ENCODE peak calls at places on chromosomes 1 and 21, in six cellular contexts. Q is A549, O is endothelial cell of umbilical vein, F is GM12878, V is HepG2, N is K562. I is an unnamed sample.

GRCh38 chr1:237012789-237013383 is 8.6 kb upstream of the MT1HL1 start:
- DNase-seq in Q (peak; percentile 59), O (no peak), F (no peak), V (peak; percentile 4), N (peak; percentile 86), I (no peak)

GRCh38 chr1:19448491-19449439 is 36.6 kb downstream of the CAPZB start:
- DNase-seq in Q (peak; percentile 41), O (peak; percentile 66), F (no peak), V (no peak), N (no peak), I (no peak)

GRCh38 chr1:156319664-156320063 is 18.4 kb downstream of the CCT3 start:
- DNase-seq in Q (peak; percentile 35), O (peak; percentile 60), F (no peak), V (peak; percentile 25), N (no peak), I (peak; percentile 40)

GRCh38 chr21:42467613-42467983 is 28.4 kb downstream of the RSPH1 start:
- DNase-seq in Q (no peak), O (no peak), F (no peak), V (no peak), N (no peak), I (no peak)

GRCh38 chr1:45050931-45051748 is 39.1 kb downstream of the UROD start:
- DNase-seq in Q (no peak), O (no peak), F (no peak), V (no peak), N (no peak), I (no peak)

GRCh38 chr1:161834967-161835366 is 68.8 kb downstream of the ATF6 start:
- DNase-seq in Q (no peak), O (no peak), F (no peak), V (no peak), N (no peak), I (no peak)

GRCh38 chr21:28132713-28133112 is 860.0 kb downstream of the LTN1 start:
- DNase-seq in Q (no peak), O (no peak), F (no peak), V (no peak), N (no peak), I (no peak)

GRCh38 chr1:111515291-111516007 is 12.0 kb upstream of the ADORA3 start:
- DNase-seq in Q (no peak), O (peak; percentile 65), F (no peak), V (no peak), N (no peak), I (peak; percentile 67)

GRCh38 chr21:36250423-36251075 is 69.4 kb upstream of the MORC3 start:
- DNase-seq in Q (no peak), O (no peak), F (no peak), V (no peak), N (no peak), I (no peak)

GRCh38 chr1:3702990-3703728 is 49.1 kb upstream of the CCDC27 start:
- DNase-seq in Q (no peak), O (no peak), F (no peak), V (no peak), N (no peak), I (no peak)

GRCh38 chr1:16140068-16140596 is 15.7 kb downstream of the EPHA2 start:
- DNase-seq in Q (no peak), O (no peak), F (no peak), V (no peak), N (no peak), I (no peak)

GRCh38 chr1:240474133-240474614 is 137.8 kb downstream of the GREM2 start:
- DNase-seq in Q (no peak), O (no peak), F (no peak), V (no peak), N (peak; percentile 12), I (peak; percentile 34)

GRCh38 chr21:42835211-42835610 is 44.1 kb downstream of the WDR4 start:
- DNase-seq in Q (no peak), O (no peak), F (no peak), V (no peak), N (no peak), I (no peak)

GRCh38 chr1:46643368-46643775 is 24.8 kb downstream of the ATPAF1 start:
- DNase-seq in Q (no peak), O (peak; percentile 54), F (no peak), V (peak; percentile 58), N (no peak), I (no peak)

GRCh38 chr21:38527737-38528136 is 29.5 kb upstream of the ERG start:
- DNase-seq in Q (no peak), O (no peak), F (no peak), V (no peak), N (no peak), I (no peak)

GRCh38 chr1:244792188-244792850 is 43.1 kb upstream of the COX20 start:
- DNase-seq in Q (no peak), O (no peak), F (no peak), V (no peak), N (no peak), I (no peak)

GRCh38 chr1:51329443-51330325 is 678 bp downstream of the TTC39A start:
- DNase-seq in Q (no peak), O (no peak), F (no peak), V (no peak), N (no peak), I (no peak)

GRCh38 chr1:109113787-109114568 is at the start of gene ELAPOR1:
- DNase-seq in Q (no peak), O (no peak), F (no peak), V (no peak), N (no peak), I (no peak)

GRCh38 chr1:184036517-184036949 is 995 bp downstream of the COLGALT2 start:
- DNase-seq in Q (no peak), O (peak; percentile 24), F (no peak), V (peak; percentile 42), N (peak; percentile 69), I (peak; percentile 7)

GRCh38 chr1:83905315-83905907 is 93.5 kb downstream of the TTLL7 start:
- DNase-seq in Q (no peak), O (peak; percentile 39), F (no peak), V (no peak), N (peak; percentile 43), I (peak; percentile 21)

GRCh38 chr1:247293047-247293446 is 37.2 kb downstream of the VN1R5 start:
- DNase-seq in Q (no peak), O (no peak), F (no peak), V (no peak), N (no peak), I (no peak)

GRCh38 chr1:155192346-155193274 is 15.1 kb downstream of the THBS3 start:
- DNase-seq in Q (no peak), O (no peak), F (no peak), V (no peak), N (peak; percentile 84), I (peak; percentile 50)

GRCh38 chr1:56070601-56071000 is 508.8 kb downstream of the PLPP3 start:
- DNase-seq in Q (no peak), O (no peak), F (no peak), V (no peak), N (no peak), I (no peak)

GRCh38 chr21:33380483-33380998 is 22.7 kb upstream of the IFNGR2 start:
- DNase-seq in Q (peak; percentile 55), O (peak; percentile 93), F (peak; percentile 95), V (peak; percentile 75), N (peak; percentile 86), I (peak; percentile 98)

GRCh38 chr1:232833966-232834535 is 28.8 kb downstream of the MAP10 start:
- DNase-seq in Q (no peak), O (no peak), F (no peak), V (no peak), N (no peak), I (no peak)
- H3K4me3 ChIP-seq in Q (no peak overlapping the region), O (no peak overlapping the region), F (no peak overlapping the region), V (no peak overlapping the region), N (no peak overlapping the region), I (no peak overlapping the region)

GRCh38 chr1:227059076-227059475 is 119.0 kb downstream of the COQ8A start:
- DNase-seq in Q (no peak), O (no peak), F (no peak), V (no peak), N (no peak), I (no peak)

GRCh38 chr1:227065311-227065710 is 125.2 kb downstream of the COQ8A start:
- DNase-seq in Q (no peak), O (no peak), F (no peak), V (no peak), N (no peak), I (no peak)

GRCh38 chr1:227066999-227067398 is 126.9 kb downstream of the COQ8A start:
- DNase-seq in Q (no peak), O (no peak), F (no peak), V (no peak), N (no peak), I (no peak)

GRCh38 chr1:227058321-227058751 is 118.2 kb downstream of the COQ8A start:
- DNase-seq in Q (no peak), O (no peak), F (no peak), V (no peak), N (no peak), I (no peak)

GRCh38 chr1:227062306-227062705 is 122.2 kb downstream of the COQ8A start:
- DNase-seq in Q (no peak), O (peak; percentile 63), F (no peak), V (no peak), N (no peak), I (no peak)
- TF ChIP-seq POLR2A in Q (no peak), O (no peak), F (no peak), V (no peak), N (no peak), I (no peak)

DNA sequence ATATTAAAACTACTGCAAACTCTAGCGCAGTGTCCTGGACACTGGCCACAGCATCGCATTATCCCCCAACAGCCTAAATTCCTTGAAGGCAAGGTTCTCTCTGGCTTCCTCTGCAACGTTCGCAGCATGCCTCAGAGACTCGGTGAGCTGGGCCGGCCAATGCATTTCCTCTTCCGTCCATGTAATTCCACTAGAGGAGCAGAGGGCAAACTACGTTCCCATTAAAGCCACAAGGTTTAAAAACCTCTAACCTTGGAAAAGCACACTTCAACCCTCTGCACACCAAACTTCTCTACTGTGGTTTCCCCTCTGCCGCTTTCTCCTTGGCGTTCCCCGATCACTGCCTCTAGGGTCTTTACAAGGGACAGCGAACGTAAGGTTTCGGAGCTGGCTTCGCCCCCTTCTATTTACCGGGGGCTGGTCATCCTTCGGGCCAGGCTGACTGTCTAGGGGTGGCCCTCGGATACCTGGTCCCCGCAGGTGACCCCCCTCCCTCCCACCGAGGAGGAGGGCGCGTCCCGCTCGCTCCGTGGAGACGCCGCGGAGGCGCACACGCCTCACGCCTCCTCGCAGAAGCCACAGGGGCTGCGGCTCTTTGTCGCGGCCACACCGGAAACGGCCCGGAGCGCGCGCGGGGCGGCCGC is 451 bp upstream of the SMYD2 start:
- DNase-seq in Q (peak; percentile 36), O (peak; percentile 48), F (no peak), V (peak; percentile 55), N (peak; percentile 60), I (peak; percentile 68)
- TF ChIP-seq MYC in Q (no peak), O (no peak), F (no peak), V (peak; percentile 77), N (no peak), I (no peak)

DNA sequence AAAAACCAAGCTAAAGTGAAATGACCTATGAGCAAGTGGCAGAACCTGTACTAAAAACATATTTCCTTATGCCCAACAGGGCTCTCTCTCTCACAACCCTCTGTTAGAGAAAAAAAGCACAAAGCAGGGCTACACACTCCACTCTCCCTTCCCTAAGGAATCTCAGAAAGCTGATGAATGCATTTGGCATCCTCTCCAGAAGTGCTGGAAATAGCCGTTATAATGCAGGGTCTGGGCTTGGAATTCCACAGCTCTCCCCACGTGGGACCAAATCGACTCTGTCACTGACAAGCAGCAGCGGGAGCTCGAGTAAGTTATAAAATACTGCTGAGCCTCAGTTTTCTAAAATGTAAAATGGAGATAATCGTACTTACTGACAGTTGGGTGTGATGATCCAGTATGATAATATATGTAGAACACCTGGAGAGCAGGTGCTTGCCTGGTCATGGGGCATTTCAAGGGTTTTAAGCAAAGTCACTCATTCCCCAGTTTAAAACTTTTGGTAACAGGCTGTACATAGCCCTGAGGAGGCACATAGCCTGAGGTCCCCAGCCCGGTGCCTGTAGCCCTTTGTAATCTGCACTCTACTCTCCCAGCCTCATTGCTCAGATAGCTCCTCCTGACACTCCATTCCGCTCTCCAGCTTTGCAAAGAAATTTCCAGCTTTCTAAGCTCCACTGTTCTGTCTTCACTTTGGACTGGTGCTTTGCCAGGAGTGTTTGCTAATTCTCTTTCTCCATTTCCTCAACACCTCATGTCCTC is 175.6 kb upstream of the DAB1 start:
- DNase-seq in Q (no peak), O (no peak), F (no peak), V (no peak), N (no peak), I (no peak)
- H3K4me3 ChIP-seq in Q (no peak overlapping the region), O (no peak overlapping the region), F (no peak overlapping the region), V (no peak overlapping the region), N (no peak overlapping the region), I (no peak overlapping the region)

I was measured in NB4.